ENCODE peak calls at places on chromosomes 1 and 21, in seven cellular contexts. One of them, this sample, is unnamed.

GRCh38 chr1:217493290-217493689 is 137.6 kb downstream of the GPATCH2 start:
- DNase-seq in lower lobe of right lung: no peak
- DNase-seq in activated effector memory CD4-positive, alpha-beta T cell treated with anti-CD3 and anti-CD28 coated beads, Interleukin-2, amount 50 U/mL, for 16 hours: no peak
- DNase-seq in pancreas: no peak
- DNase-seq in NCI-H226: peak
- DNase-seq in GDM1: no peak
- DNase-seq in colonic mucosa: no peak
- DNase-seq in this sample: no peak

GRCh38 chr21:36718951-36719501 is 20.1 kb downstream of the SIM2 start:
- DNase-seq in lower lobe of right lung: no peak
- DNase-seq in GDM1: no peak
- DNase-seq in NCI-H226: no peak
- DNase-seq in pancreas: no peak
- DNase-seq in activated effector memory CD4-positive, alpha-beta T cell treated with anti-CD3 and anti-CD28 coated beads, Interleukin-2, amount 50 U/mL, for 16 hours: peak
- DNase-seq in colonic mucosa: peak
- DNase-seq in this sample: no peak

GRCh38 chr21:37257526-37257966 is 9.6 kb downstream of the VPS26C start:
- DNase-seq in pancreas: no peak
- DNase-seq in lower lobe of right lung: peak
- DNase-seq in colonic mucosa: peak
- DNase-seq in activated effector memory CD4-positive, alpha-beta T cell treated with anti-CD3 and anti-CD28 coated beads, Interleukin-2, amount 50 U/mL, for 16 hours: no peak
- DNase-seq in NCI-H226: no peak
- DNase-seq in GDM1: peak
- DNase-seq in this sample: no peak

GRCh38 chr1:48761411-48761810 is 15.3 kb downstream of the BEND5 start:
- DNase-seq in pancreas: no peak
- DNase-seq in NCI-H226: no peak
- DNase-seq in activated effector memory CD4-positive, alpha-beta T cell treated with anti-CD3 and anti-CD28 coated beads, Interleukin-2, amount 50 U/mL, for 16 hours: no peak
- DNase-seq in GDM1: no peak
- DNase-seq in lower lobe of right lung: no peak
- DNase-seq in colonic mucosa: no peak
- DNase-seq in this sample: no peak

GRCh38 chr1:54518489-54518888 is 29.5 kb upstream of the ACOT11 start:
- DNase-seq in activated effector memory CD4-positive, alpha-beta T cell treated with anti-CD3 and anti-CD28 coated beads, Interleukin-2, amount 50 U/mL, for 16 hours: no peak
- DNase-seq in NCI-H226: no peak
- DNase-seq in lower lobe of right lung: no peak
- DNase-seq in GDM1: no peak
- DNase-seq in pancreas: no peak
- DNase-seq in colonic mucosa: no peak
- DNase-seq in this sample: no peak

GRCh38 chr1:18373882-18374493 is 106.7 kb upstream of the KLHDC7A start:
- DNase-seq in lower lobe of right lung: no peak
- DNase-seq in NCI-H226: no peak
- DNase-seq in activated effector memory CD4-positive, alpha-beta T cell treated with anti-CD3 and anti-CD28 coated beads, Interleukin-2, amount 50 U/mL, for 16 hours: no peak
- DNase-seq in colonic mucosa: peak
- DNase-seq in pancreas: no peak
- DNase-seq in GDM1: no peak
- DNase-seq in this sample: no peak

GRCh38 chr1:18015719-18016118 is 91.9 kb upstream of the IGSF21 start:
- DNase-seq in pancreas: no peak
- DNase-seq in lower lobe of right lung: no peak
- DNase-seq in GDM1: no peak
- DNase-seq in colonic mucosa: no peak
- DNase-seq in NCI-H226: no peak
- DNase-seq in activated effector memory CD4-positive, alpha-beta T cell treated with anti-CD3 and anti-CD28 coated beads, Interleukin-2, amount 50 U/mL, for 16 hours: no peak
- DNase-seq in this sample: no peak

GRCh38 chr1:8858112-8858668 is 20.3 kb downstream of the ENO1 start:
- DNase-seq in NCI-H226: peak
- DNase-seq in GDM1: peak
- DNase-seq in lower lobe of right lung: no peak
- DNase-seq in colonic mucosa: no peak
- DNase-seq in pancreas: no peak
- DNase-seq in activated effector memory CD4-positive, alpha-beta T cell treated with anti-CD3 and anti-CD28 coated beads, Interleukin-2, amount 50 U/mL, for 16 hours: no peak
- DNase-seq in this sample: no peak

GRCh38 chr1:6003568-6004411 is 11.6 kb upstream of the NPHP4 start:
- DNase-seq in pancreas: no peak
- DNase-seq in activated effector memory CD4-positive, alpha-beta T cell treated with anti-CD3 and anti-CD28 coated beads, Interleukin-2, amount 50 U/mL, for 16 hours: peak
- DNase-seq in NCI-H226: no peak
- DNase-seq in GDM1: no peak
- DNase-seq in lower lobe of right lung: peak
- DNase-seq in colonic mucosa: no peak
- DNase-seq in this sample: no peak

GRCh38 chr1:194755241-194755953 is 1569.0 kb upstream of the B3GALT2 start:
- DNase-seq in NCI-H226: no peak
- DNase-seq in colonic mucosa: no peak
- DNase-seq in GDM1: no peak
- DNase-seq in lower lobe of right lung: no peak
- DNase-seq in activated effector memory CD4-positive, alpha-beta T cell treated with anti-CD3 and anti-CD28 coated beads, Interleukin-2, amount 50 U/mL, for 16 hours: no peak
- DNase-seq in pancreas: no peak
- DNase-seq in this sample: no peak

GRCh38 chr1:229199261-229199850 is 71.6 kb upstream of the RAB4A start:
- DNase-seq in NCI-H226: no peak
- DNase-seq in colonic mucosa: no peak
- DNase-seq in activated effector memory CD4-positive, alpha-beta T cell treated with anti-CD3 and anti-CD28 coated beads, Interleukin-2, amount 50 U/mL, for 16 hours: peak
- DNase-seq in lower lobe of right lung: no peak
- DNase-seq in GDM1: no peak
- DNase-seq in pancreas: no peak
- DNase-seq in this sample: no peak

GRCh38 chr1:115432061-115432460 is 94.0 kb upstream of the NGF start:
- DNase-seq in NCI-H226: peak
- DNase-seq in colonic mucosa: no peak
- DNase-seq in pancreas: no peak
- DNase-seq in GDM1: no peak
- DNase-seq in activated effector memory CD4-positive, alpha-beta T cell treated with anti-CD3 and anti-CD28 coated beads, Interleukin-2, amount 50 U/mL, for 16 hours: no peak
- DNase-seq in lower lobe of right lung: no peak
- DNase-seq in this sample: no peak

GRCh38 chr1:65119951-65120350 is 28.1 kb upstream of the AK4 start:
- DNase-seq in pancreas: no peak
- DNase-seq in NCI-H226: no peak
- DNase-seq in activated effector memory CD4-positive, alpha-beta T cell treated with anti-CD3 and anti-CD28 coated beads, Interleukin-2, amount 50 U/mL, for 16 hours: no peak
- DNase-seq in GDM1: no peak
- DNase-seq in colonic mucosa: no peak
- DNase-seq in lower lobe of right lung: no peak
- DNase-seq in this sample: no peak

GRCh38 chr1:1298861-1299685 is 8.7 kb downstream of the ACAP3 start:
- DNase-seq in lower lobe of right lung: no peak
- DNase-seq in GDM1: no peak
- DNase-seq in activated effector memory CD4-positive, alpha-beta T cell treated with anti-CD3 and anti-CD28 coated beads, Interleukin-2, amount 50 U/mL, for 16 hours: no peak
- DNase-seq in pancreas: no peak
- DNase-seq in NCI-H226: no peak
- DNase-seq in colonic mucosa: no peak
- DNase-seq in this sample: no peak

GRCh38 chr1:34987018-34987417 is 1.9 kb upstream of the TMEM35B start:
- DNase-seq in lower lobe of right lung: no peak
- DNase-seq in GDM1: no peak
- DNase-seq in activated effector memory CD4-positive, alpha-beta T cell treated with anti-CD3 and anti-CD28 coated beads, Interleukin-2, amount 50 U/mL, for 16 hours: no peak
- DNase-seq in NCI-H226: no peak
- DNase-seq in pancreas: no peak
- DNase-seq in colonic mucosa: no peak
- DNase-seq in this sample: no peak